ENCODE peak calls at places on chromosomes 1 and 21, in seven cellular contexts. K is cardiac fibroblast, Y is Calu3, D is AG09319, W is GM12864, H is heart left ventricle, G is mesothelial cell of epicardium. N is an unnamed sample.

GRCh38 chr1:85463666-85464496 is 1.1 kb downstream of the DDAH1 start:
- DNase-seq in H (no peak), W (no peak), Y (no peak), G (no peak), K (peak), D (no peak), N (no peak)

GRCh38 chr1:81126989-81127571 is 673.7 kb upstream of the ADGRL2 start:
- DNase-seq in D (no peak), W (no peak), G (no peak), H (no peak), Y (no peak), K (no peak), N (no peak)

GRCh38 chr1:89607888-89608626 is 24.9 kb upstream of the LRRC8C start:
- DNase-seq in D (no peak), K (peak), W (no peak), Y (no peak), H (peak), G (no peak), N (no peak)

GRCh38 chr1:40421694-40422384 is 28.4 kb upstream of the ZFP69B start:
- DNase-seq in G (no peak), Y (no peak), H (no peak), K (peak), D (no peak), W (no peak), N (no peak)

GRCh38 chr1:156892190-156893047 is 1.1 kb upstream of the PEAR1 start:
- DNase-seq in Y (peak), D (peak), K (peak), W (peak), G (peak), H (peak), N (peak)

GRCh38 chr1:3732747-3733602 is 19.3 kb upstream of the CCDC27 start:
- DNase-seq in W (no peak), G (no peak), D (no peak), H (no peak), Y (no peak), K (no peak), N (no peak)

GRCh38 chr1:119081267-119081666 is 59.2 kb downstream of the WARS2 start:
- DNase-seq in D (no peak), G (no peak), W (no peak), K (peak), H (no peak), Y (no peak), N (no peak)

GRCh38 chr1:44848456-44849181 is 5.6 kb upstream of the PTCH2 start:
- DNase-seq in Y (peak), K (no peak), D (no peak), W (no peak), G (no peak), H (no peak), N (no peak)

GRCh38 chr1:1173793-1174415 is at the start of gene TTLL10:
- DNase-seq in H (peak), K (no peak), Y (no peak), D (no peak), W (no peak), G (no peak), N (peak)

GRCh38 chr1:203127672-203128611 is at the start of gene ADORA1:
- DNase-seq in K (peak), G (peak), H (peak), D (no peak), W (no peak), Y (peak), N (no peak)
- TF ChIP-seq CTCF in K (no peak), G (no peak), H (no peak), D (peak), W (no peak), Y (no peak), N (no peak)

DNA sequence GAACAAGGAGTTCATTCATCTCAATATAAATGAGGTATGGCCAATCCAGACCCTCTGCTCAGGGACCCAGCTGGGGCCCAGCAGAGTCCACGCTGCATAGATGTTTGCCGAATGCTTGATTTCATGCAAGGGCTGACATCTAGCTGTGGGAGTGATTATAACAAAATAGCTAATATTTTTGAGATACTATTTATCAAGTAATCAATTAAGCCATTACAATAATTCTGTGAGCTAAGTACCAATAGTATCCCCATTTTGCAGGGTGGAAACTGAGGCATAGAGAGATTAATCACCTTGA is 50.9 kb downstream of the CAPN9 start:
- DNase-seq in K (no peak), H (no peak), G (no peak), D (no peak), W (no peak), Y (no peak), N (no peak)
- TF ChIP-seq CTCF in K (no peak), H (no peak), G (no peak), D (no peak), W (no peak), Y (no peak), N (no peak)

GRCh38 chr1:42657981-42658879 is at the start of gene PPIH:
- DNase-seq in H (peak), W (peak), K (peak), Y (peak), D (peak), G (peak), N (peak)
- TF ChIP-seq CTCF in H (peak), W (peak), K (peak), Y (peak), D (peak), G (no peak), N (peak)

GRCh38 chr1:155184835-155185782 is 11.5 kb downstream of the TRIM46 start:
- DNase-seq in H (no peak), W (no peak), Y (peak), K (no peak), G (no peak), D (no peak), N (peak)
- TF ChIP-seq CTCF in H (no peak), W (peak), Y (no peak), K (no peak), G (no peak), D (no peak), N (peak)

GRCh38 chr1:94522304-94522703 is 19.3 kb downstream of the F3 start:
- DNase-seq in W (no peak), D (peak), Y (peak), K (peak), H (no peak), G (no peak), N (no peak)
- TF ChIP-seq CTCF in W (no peak), D (peak), Y (no peak), K (peak), H (peak), G (no peak), N (peak)

GRCh38 chr1:63915121-63915520 is 141.3 kb downstream of the ROR1 start:
- DNase-seq in K (no peak), W (no peak), Y (no peak), G (no peak), H (no peak), D (no peak), N (peak)
- TF ChIP-seq CTCF in K (peak), W (peak), Y (no peak), G (no peak), H (no peak), D (peak), N (peak)

GRCh38 chr1:2331200-2331544 is 60.2 kb downstream of the MORN1 start:
- DNase-seq in G (no peak), W (no peak), Y (no peak), K (no peak), H (no peak), D (no peak), N (no peak)

GRCh38 chr1:2327841-2328240 is 63.5 kb downstream of the MORN1 start:
- DNase-seq in K (no peak), Y (no peak), H (no peak), G (no peak), D (no peak), W (no peak), N (no peak)

GRCh38 chr1:2330035-2330434 is 61.3 kb downstream of the MORN1 start:
- DNase-seq in W (no peak), K (no peak), G (no peak), H (no peak), D (no peak), Y (no peak), N (no peak)

GRCh38 chr1:2328676-2329455 is 62.5 kb downstream of the MORN1 start:
- DNase-seq in K (no peak), Y (no peak), W (no peak), H (no peak), G (no peak), D (no peak), N (no peak)

GRCh38 chr1:2330511-2331199 is 60.7 kb downstream of the MORN1 start:
- DNase-seq in K (peak), W (no peak), Y (no peak), G (peak), H (peak), D (peak), N (no peak)
- TF ChIP-seq CTCF in K (no peak), W (no peak), Y (no peak), G (no peak), H (no peak), D (peak), N (no peak)

DNA sequence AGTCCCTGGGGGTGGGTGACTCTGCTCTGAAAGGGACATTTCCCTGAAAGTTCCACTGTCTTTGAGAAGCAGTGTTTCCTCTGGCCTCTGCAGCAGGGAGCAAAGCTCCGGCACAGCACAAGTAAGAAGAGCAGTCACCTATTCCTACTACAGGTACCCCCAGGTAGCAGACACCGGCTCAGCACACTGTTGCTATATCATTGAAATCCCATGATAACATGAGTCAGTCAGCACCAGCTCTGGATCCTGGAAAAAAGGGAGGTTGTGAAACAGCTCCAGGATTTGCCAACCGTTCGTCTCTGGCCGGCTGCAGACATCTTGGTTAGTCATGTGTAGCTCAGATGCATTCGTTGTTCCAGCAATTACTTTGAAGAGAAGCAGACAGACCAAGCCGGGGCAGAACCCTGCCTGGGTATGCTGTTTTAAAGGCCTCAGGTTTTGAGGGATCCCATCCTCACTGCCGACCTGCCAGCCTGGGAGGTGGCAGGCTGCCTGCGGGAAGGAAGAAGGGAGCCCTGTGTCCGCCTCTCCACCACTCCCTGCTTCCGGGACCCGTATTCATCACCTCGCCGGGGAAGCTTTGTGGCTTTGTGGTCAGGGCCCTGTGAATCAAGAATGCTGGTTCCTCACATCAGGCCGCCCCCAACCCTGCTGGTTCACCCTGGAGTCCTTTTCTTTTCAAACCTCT is 139.2 kb downstream of the CLIC6 start:
- DNase-seq in Y (peak), H (no peak), W (no peak), D (peak), K (peak), G (no peak), N (no peak)
- TF ChIP-seq CTCF in Y (no peak), H (no peak), W (no peak), D (no peak), K (no peak), G (no peak), N (no peak)

GRCh38 chr1:186330758-186331157 is 44.3 kb downstream of the TPR start:
- DNase-seq in H (no peak), D (no peak), Y (no peak), W (no peak), K (no peak), G (no peak), N (no peak)
- TF ChIP-seq CTCF in H (peak), D (peak), Y (no peak), W (peak), K (peak), G (peak), N (peak)